ENCODE peak calls at places on chromosome 1, in seven cellular contexts. G is kidney; O is OCI-LY7; R is dermis microvascular lymphatic vessel endothelial cell; N is activated naive CD4-positive, alpha-beta T cell treated with anti-CD3 and anti-CD28 coated beads, Interleukin-2, amount 10 ng/mL, durations not matched to agents 7 days and 5 days; K is MM.1S; C is RPMI7951. H is an unnamed sample.

GRCh38 chr1:241838831-241839365 is 9.1 kb upstream of the EXO1 start:
- DNase-seq in G (no peak), O (no peak), R (no peak), N (no peak), K (no peak), C (no peak), H (no peak)

GRCh38 chr1:43632135-43632670 is 17.7 kb upstream of the KDM4A start:
- DNase-seq in G (peak), O (no peak), R (no peak), N (no peak), K (no peak), C (no peak), H (no peak)

GRCh38 chr1:43152866-43153265 is 19.2 kb downstream of the EBNA1BP2 start:
- DNase-seq in G (no peak), O (no peak), R (peak), N (no peak), K (no peak), C (no peak), H (no peak)

GRCh38 chr1:64505944-64506658 is 36.2 kb downstream of the CACHD1 start:
- DNase-seq in G (no peak), O (no peak), R (peak), N (no peak), K (no peak), C (no peak), H (peak)

GRCh38 chr1:197027359-197027758 is 39.7 kb downstream of the F13B start:
- DNase-seq in G (no peak), O (no peak), R (no peak), N (no peak), K (no peak), C (no peak), H (no peak)

GRCh38 chr1:176843352-176844297 is 320.9 kb downstream of the ASTN1 start:
- DNase-seq in G (no peak), O (peak), R (peak), N (no peak), K (peak), C (peak), H (peak)

GRCh38 chr1:103525114-103525606 is 339 bp upstream of the RNPC3 start:
- DNase-seq in G (no peak), O (peak), R (peak), N (no peak), K (peak), C (peak), H (peak)

GRCh38 chr1:55272994-55273393 is 57.8 kb upstream of the USP24 start:
- DNase-seq in G (no peak), O (no peak), R (no peak), N (no peak), K (no peak), C (no peak), H (no peak)

GRCh38 chr1:159653201-159653600 is 61.2 kb downstream of the CRP start:
- DNase-seq in G (no peak), O (no peak), R (peak), N (no peak), K (no peak), C (no peak), H (no peak)

GRCh38 chr1:21326861-21327344 is 36.6 kb upstream of the ECE1 start:
- DNase-seq in G (no peak), O (no peak), R (no peak), N (no peak), K (no peak), C (no peak), H (no peak)

GRCh38 chr1:149917590-149918144 is at the start of gene SV2A:
- DNase-seq in G (peak), O (peak), R (no peak), N (peak), K (no peak), C (peak), H (peak)

GRCh38 chr1:229710746-229711145 is 84.7 kb downstream of the URB2 start:
- DNase-seq in G (no peak), O (no peak), R (no peak), N (no peak), K (no peak), C (no peak), H (no peak)

GRCh38 chr1:223771814-223772770 is 59.8 kb downstream of the CAPN2 start:
- DNase-seq in G (peak), O (no peak), R (peak), N (no peak), K (peak), C (peak), H (no peak)

GRCh38 chr1:182709855-182710254 is 25.5 kb upstream of the RGS8 start:
- DNase-seq in G (no peak), O (no peak), R (no peak), N (no peak), K (no peak), C (no peak), H (no peak)

GRCh38 chr1:66446261-66447001 is 87.5 kb upstream of the SGIP1 start:
- DNase-seq in G (no peak), O (peak), R (peak), N (peak), K (peak), C (peak), H (peak)

GRCh38 chr1:47572731-47573505 is 135.1 kb downstream of the FOXD2 start:
- DNase-seq in G (no peak), O (no peak), R (no peak), N (no peak), K (no peak), C (no peak), H (no peak)

GRCh38 chr1:67831850-67832513 is 1.3 kb downstream of the GNG12 start:
- DNase-seq in G (peak), O (no peak), R (peak), N (no peak), K (no peak), C (peak), H (no peak)

GRCh38 chr1:47432071-47433036 is 5.5 kb upstream of the FOXD2 start:
- DNase-seq in G (peak), O (peak), R (peak), N (peak), K (no peak), C (peak), H (no peak)

GRCh38 chr1:224884428-224884827 is 45.0 kb upstream of the DNAH14 start:
- DNase-seq in G (no peak), O (no peak), R (no peak), N (no peak), K (no peak), C (peak), H (no peak)

GRCh38 chr1:204592246-204592948 is 76.2 kb downstream of the MDM4 start:
- DNase-seq in G (no peak), O (no peak), R (no peak), N (no peak), K (no peak), C (no peak), H (no peak)

GRCh38 chr1:59272507-59272906 is 24.4 kb upstream of the FGGY start:
- DNase-seq in G (no peak), O (no peak), R (peak), N (no peak), K (no peak), C (peak), H (no peak)

GRCh38 chr1:243598433-243598832 is 251.6 kb downstream of the AKT3 start:
- DNase-seq in G (no peak), O (no peak), R (no peak), N (peak), K (no peak), C (peak), H (peak)

GRCh38 chr1:22228505-22228911 is 85.6 kb upstream of the WNT4 start:
- DNase-seq in G (no peak), O (no peak), R (no peak), N (no peak), K (no peak), C (no peak), H (no peak)

GRCh38 chr1:77468556-77468955 is 186.7 kb downstream of the AK5 start:
- DNase-seq in G (no peak), O (no peak), R (no peak), N (no peak), K (no peak), C (no peak), H (no peak)

GRCh38 chr1:53470155-53470554 is 11.0 kb downstream of the DMRTB1 start:
- DNase-seq in G (peak), O (no peak), R (peak), N (no peak), K (no peak), C (no peak), H (no peak)